ENCODE peak calls at places on chromosomes 3 and 15, in five cellular contexts. N is fibroblast of lung; E is CD8-positive, alpha-beta T cell; W is cardiac muscle cell; U is AG04450. V is an unnamed sample.

GRCh38 chr3:187403768-187404270 is 35.6 kb downstream of the RTP4 start:
- DNase-seq in N (peak), W (no peak), E (no peak), U (peak), V (peak)

GRCh38 chr3:126555795-126556636 is 2.7 kb downstream of the C3orf22 start:
- DNase-seq in N (no peak), W (no peak), U (no peak), E (peak), V (no peak)

GRCh38 chr3:14121859-14122258 is 2.8 kb downstream of the CHCHD4 start:
- DNase-seq in N (no peak), U (no peak), W (no peak), E (no peak), V (no peak)

GRCh38 chr3:168097381-168097780 is 1.7 kb upstream of the GOLIM4 start:
- DNase-seq in N (no peak), E (no peak), U (no peak), W (no peak), V (no peak)

GRCh38 chr3:129683201-129683600 is 76.7 kb upstream of the PLXND1 start:
- DNase-seq in U (no peak), W (no peak), N (no peak), E (no peak), V (no peak)

GRCh38 chr3:194097141-194097880 is 38.6 kb upstream of the HES1 start:
- DNase-seq in E (no peak), U (no peak), N (peak), W (peak), V (no peak)

GRCh38 chr3:110126065-110126464 is 788.7 kb upstream of the DPPA4 start:
- DNase-seq in N (peak), E (no peak), U (no peak), W (no peak), V (no peak)

GRCh38 chr3:58004972-58005371 is 3.2 kb upstream of the FLNB start:
- DNase-seq in N (peak), U (no peak), W (no peak), E (no peak), V (no peak)

GRCh38 chr3:72034956-72035355 is 250.0 kb upstream of the PROK2 start:
- DNase-seq in U (no peak), W (no peak), N (no peak), E (no peak), V (no peak)

GRCh38 chr3:46293991-46294833 is 52.0 kb downstream of the CCR3 start:
- DNase-seq in W (no peak), U (no peak), N (no peak), E (no peak), V (no peak)

GRCh38 chr15:95284933-95285401 is 1045.5 kb upstream of the NR2F2 start:
- DNase-seq in N (peak), U (no peak), W (peak), E (no peak), V (no peak)

GRCh38 chr3:70308760-70309159 is 3.7 kb downstream of the MDFIC2 start:
- DNase-seq in W (peak), E (no peak), U (peak), N (peak), V (no peak)

GRCh38 chr3:37197810-37198371 is 23.5 kb upstream of the LRRFIP2 start:
- DNase-seq in U (no peak), N (peak), W (no peak), E (no peak), V (no peak)

GRCh38 chr3:54951405-54951804 is 23.5 kb upstream of the LRTM1 start:
- DNase-seq in U (peak), E (no peak), N (peak), W (peak), V (peak)

GRCh38 chr3:155241559-155241958 is 51.9 kb downstream of the STRIT1 start:
- DNase-seq in N (peak), W (no peak), E (no peak), U (no peak), V (no peak)

GRCh38 chr3:82100378-82100777 is 338.9 kb upstream of the GBE1 start:
- DNase-seq in E (no peak), N (peak), W (peak), U (no peak), V (no peak)

GRCh38 chr3:10185804-10186762 is 21.4 kb downstream of the IRAK2 start:
- DNase-seq in E (peak), N (peak), W (no peak), U (no peak), V (no peak)

GRCh38 chr3:100001514-100002270 is 112.6 kb downstream of the FILIP1L start:
- DNase-seq in U (no peak), W (no peak), N (no peak), E (no peak), V (no peak)

GRCh38 chr15:42920281-42921048 is at the start of gene TTBK2:
- DNase-seq in E (peak), N (peak), U (peak), W (peak), V (peak)

GRCh38 chr15:73956276-73957086 is 30.2 kb downstream of the LOXL1 start:
- DNase-seq in E (no peak), N (peak), W (no peak), U (peak), V (peak)

GRCh38 chr3:65114041-65114440 is 426.2 kb upstream of the ADAMTS9 start:
- DNase-seq in E (no peak), W (no peak), N (no peak), U (no peak), V (no peak)

DNA sequence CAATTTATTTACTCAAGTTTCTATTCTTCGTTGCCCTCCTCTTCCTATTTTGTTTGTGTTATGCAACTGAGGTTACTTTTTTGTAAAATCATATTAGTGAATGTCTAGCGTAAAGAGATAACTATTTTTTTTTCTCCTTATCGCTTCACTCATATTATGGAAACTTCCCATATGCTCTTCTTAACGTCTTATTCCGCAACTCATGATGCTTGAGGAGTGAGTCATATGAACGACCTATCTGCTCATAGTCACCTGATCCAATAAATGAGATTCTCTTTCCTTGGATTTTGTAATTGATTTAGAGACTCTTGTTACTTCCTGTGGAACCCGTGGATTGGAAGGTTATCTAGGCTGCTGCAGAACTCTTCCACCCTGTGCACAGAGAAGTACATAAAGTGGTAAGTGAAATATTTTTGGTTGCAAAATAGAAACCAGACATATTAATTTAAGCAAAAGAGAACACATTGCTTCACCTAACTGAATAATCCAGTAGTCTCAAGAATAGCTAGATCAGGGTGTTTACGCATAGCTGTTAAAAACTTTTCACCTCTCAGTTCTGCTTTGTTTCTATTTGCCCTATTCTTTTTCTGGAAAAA is 719.3 kb upstream of the SGO1 start:
- DNase-seq in W (no peak), U (no peak), N (no peak), E (no peak), V (no peak)
- H3K27ac ChIP-seq in W (no peak), U (no peak), N (no peak), E (no peak), V (no peak)

GRCh38 chr3:39005295-39005694 is 46.4 kb downstream of the SCN11A start:
- DNase-seq in U (no peak), W (no peak), E (no peak), N (no peak), V (no peak)

GRCh38 chr3:39013921-39014509 is 37.7 kb downstream of the SCN11A start:
- DNase-seq in W (no peak), N (no peak), E (no peak), U (no peak), V (no peak)

GRCh38 chr3:39013289-39013688 is 38.5 kb downstream of the SCN11A start:
- DNase-seq in N (no peak), U (no peak), W (no peak), E (no peak), V (no peak)

DNA sequence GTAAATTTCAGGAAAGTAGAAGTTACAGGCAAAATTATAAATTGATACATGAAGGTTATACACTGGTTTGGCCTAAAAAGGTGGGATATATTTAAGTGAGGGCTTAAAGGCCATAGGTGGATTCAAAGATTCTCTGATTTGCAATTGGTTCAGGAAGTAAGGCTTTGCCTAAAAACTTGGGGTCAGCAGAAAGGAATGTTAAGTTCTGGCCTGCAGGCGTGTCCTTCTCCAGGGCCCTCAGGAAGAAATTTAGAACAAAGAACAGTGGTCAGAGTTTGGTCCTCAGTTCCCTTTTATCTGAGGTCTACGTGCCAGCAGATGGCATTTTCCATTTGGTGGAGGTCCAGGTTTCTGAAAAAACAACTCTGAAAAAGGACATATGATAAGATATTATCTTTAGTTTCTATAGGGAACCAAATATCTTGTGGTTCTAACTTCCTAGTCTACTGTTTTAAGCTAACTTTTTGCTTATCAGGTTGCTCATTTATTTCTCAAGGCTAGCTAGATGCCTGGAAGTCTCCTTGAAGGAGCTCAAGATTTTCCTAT is 40.5 kb downstream of the SCN11A start:
- DNase-seq in E (no peak), W (no peak), N (no peak), U (no peak), V (no peak)
- TF ChIP-seq CTCF in E (no peak), W (no peak), N (no peak), U (no peak), V (no peak)

DNA sequence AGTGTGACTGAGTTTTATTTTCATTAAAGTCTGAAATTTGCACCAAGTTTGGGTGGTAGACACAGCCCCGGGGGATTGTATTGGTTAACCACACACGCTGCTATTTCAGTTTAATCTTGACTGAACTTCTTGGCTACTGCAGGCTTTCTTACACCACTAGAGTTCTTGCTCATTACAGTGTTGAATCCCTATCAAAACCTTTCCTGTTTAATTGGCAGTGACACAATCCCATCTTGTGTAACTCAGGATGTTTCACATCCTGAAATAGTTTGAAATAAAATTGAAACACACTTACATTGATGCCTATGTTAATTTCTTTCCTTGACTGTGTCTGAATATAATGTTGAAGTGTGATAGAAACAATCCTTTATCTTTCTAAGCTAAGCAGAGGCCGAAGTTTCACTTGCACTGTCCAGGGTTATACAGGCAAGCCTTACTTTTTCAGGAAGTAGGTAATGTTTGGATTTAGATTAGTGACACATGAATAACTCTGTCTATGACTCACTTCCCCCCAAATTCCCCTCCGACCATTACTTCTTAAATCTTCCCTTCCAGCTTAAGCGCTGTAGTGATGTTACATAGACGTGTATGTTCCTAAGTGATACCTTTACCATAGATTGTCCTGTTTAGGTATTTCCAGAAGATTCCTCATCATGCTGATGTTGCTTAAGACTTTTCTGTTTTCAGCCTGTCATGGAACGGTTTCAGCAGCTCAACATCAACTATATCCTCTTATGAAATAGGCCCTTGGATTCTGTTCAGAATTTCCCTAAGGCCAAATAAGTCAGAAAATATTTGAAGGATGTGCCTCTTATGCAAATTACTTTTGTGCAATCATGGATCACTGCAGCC is 16.8 kb downstream of the ATG7 start:
- DNase-seq in W (no peak), U (peak), N (peak), E (no peak), V (peak)
- H3K27ac ChIP-seq in W (no peak), U (peak), N (peak), E (peak), V (peak)

DNA sequence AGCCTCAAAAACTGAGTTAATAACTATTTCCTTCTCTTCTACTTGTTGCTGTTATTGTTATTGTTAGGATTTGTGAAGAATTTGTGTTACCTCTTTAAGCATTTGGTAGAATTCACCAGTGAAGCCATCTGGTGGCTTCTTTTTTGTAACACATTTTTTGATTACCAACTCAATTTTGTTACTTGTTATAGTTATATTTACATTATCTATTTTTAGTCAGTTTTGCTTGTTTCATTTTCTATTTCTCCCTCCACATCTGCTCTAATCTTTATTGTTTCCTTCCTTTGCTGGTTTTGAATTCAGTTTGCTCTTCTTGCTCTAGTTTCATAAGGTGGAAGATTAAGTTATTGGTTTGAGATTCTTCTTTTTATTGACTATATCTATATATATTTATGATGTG is 3.7 kb upstream of the SLC9C1 start:
- DNase-seq in W (no peak), N (no peak), E (no peak), U (no peak), V (no peak)
- TF ChIP-seq CTCF in W (no peak), N (no peak), E (no peak), U (no peak), V (no peak)

GRCh38 chr3:123076496-123077418 is 9.9 kb downstream of the PDIA5 start:
- DNase-seq in U (no peak), E (no peak), W (no peak), N (no peak), V (peak)

GRCh38 chr3:123076112-123076495 is 9.3 kb downstream of the PDIA5 start:
- DNase-seq in E (no peak), N (no peak), U (no peak), W (no peak), V (no peak)

GRCh38 chr3:123080864-123081562 is 14.2 kb downstream of the PDIA5 start:
- DNase-seq in E (no peak), N (no peak), W (no peak), U (no peak), V (no peak)

GRCh38 chr3:123075359-123075758 is 8.5 kb downstream of the PDIA5 start:
- DNase-seq in U (no peak), E (no peak), W (no peak), N (peak), V (no peak)

DNA sequence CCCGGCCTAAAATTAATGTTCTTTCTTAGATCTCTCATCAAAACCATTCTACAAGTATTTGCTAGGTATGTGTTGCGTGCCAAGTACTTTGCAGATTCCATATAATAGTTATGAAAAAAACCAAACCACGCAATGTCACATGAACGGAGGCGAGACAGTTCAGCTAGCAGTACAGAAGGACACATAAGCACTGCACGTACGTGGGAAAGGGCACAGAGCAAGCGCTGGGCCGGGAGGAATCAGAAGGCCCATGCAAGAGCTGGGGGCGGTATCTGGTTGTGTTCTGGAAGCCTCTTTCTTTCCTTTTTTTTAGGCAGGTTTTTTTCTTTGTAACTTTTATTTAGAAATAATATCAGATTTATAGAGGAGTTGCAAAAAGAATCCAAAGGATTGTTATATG is 11.3 kb downstream of the PDIA5 start:
- DNase-seq in E (no peak), N (no peak), W (no peak), U (no peak), V (no peak)
- H3K27ac ChIP-seq in E (no peak), N (no peak), W (no peak), U (no peak), V (peak)

DNA sequence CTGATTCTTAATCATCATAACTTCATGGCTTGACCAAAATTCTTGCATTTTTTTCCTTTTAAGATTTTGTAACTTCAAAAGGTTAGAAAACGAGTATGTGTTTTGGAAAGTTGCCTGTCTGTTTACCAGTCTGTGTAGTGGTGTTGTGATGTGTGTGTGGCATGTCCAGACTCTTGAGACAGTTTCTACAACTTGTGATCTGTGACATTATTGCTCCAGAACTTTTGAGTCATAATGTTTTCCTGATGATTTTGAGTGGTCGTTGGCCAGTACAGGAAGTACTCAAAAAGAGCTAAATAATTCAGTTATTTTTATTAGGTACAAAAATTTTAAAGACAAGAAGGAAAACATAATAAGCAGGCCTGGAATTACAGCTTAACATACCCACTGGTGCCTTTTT is 229.0 kb upstream of the C2CD4B start:
- DNase-seq in U (no peak), N (no peak), W (no peak), E (no peak), V (no peak)
- TF ChIP-seq CTCF in U (no peak), N (no peak), W (no peak), E (no peak), V (no peak)

DNA sequence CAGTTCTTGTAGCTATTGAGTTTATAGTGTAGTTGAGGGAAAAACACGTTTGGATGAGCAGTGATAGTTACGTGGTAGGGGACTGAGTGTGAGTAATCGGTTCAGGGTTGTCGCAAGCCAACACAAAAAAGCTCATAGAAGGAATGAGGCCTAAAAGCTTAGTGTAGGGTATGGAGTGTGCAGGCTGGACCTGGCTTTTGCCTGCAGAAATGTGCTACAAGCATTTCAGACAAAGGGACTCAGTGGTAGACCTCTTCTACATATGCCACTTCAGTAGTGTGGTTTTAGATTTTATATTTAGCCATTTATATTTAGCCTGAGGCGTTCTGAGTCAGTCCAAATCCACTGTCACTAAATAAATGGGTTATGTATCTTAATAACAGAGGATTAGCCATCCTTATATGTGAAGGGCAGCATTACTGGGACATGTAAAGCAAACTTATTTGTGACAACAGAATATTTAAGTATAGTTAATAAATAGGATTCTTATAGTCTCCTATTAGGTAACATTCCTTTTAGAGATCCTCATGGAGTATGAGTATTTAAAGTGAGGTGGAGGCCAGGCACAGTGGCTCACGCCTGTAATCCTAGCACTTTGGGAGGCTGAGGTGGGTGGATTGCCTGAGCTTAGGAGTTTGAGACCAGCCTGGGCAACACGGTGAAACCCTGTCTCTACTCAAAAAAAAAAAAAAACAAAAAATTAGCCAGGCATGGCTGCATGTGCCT is 21.8 kb downstream of the ATP2C1 start:
- DNase-seq in U (no peak), W (no peak), N (no peak), E (no peak), V (no peak)
- H3K27ac ChIP-seq in U (no peak), W (peak), N (no peak), E (no peak), V (no peak)

V was measured in tibial artery.